ENCODE peak calls at places on chromosomes 5 and 9, in nine cellular contexts. T is ovary; V is CD8-positive, alpha-beta memory T cell; N is left ventricle myocardium inferior; O is heart right ventricle; I is breast epithelium; G is suprapubic skin; Q is WERI-Rb-1; Y is prostate gland. R is an unnamed sample.

GRCh38 chr5:149829954-149830353 is 99.8 kb downstream of the PPARGC1B start:
- DNase-seq in T (no peak), V (no peak), N (no peak), O (no peak), I (no peak), G (no peak), Q (no peak), Y (no peak), R (no peak)

GRCh38 chr5:179297486-179298180 is 47.6 kb downstream of the ADAMTS2 start:
- DNase-seq in T (peak; percentile 30), V (peak; percentile 33), N (no peak), O (no peak), I (no peak), G (peak; percentile 79), Q (no peak), Y (no peak), R (no peak)

GRCh38 chr9:90793729-90794128 is 7.9 kb upstream of the SYK start:
- DNase-seq in T (no peak), V (no peak), N (no peak), O (no peak), I (no peak), G (no peak), Q (no peak), Y (no peak), R (no peak)

GRCh38 chr9:38146844-38147243 is 77.8 kb upstream of the SHB start:
- DNase-seq in T (no peak), V (no peak), N (no peak), O (no peak), I (no peak), G (no peak), Q (no peak), Y (no peak), R (no peak)

GRCh38 chr5:112793201-112793600 is 55.5 kb downstream of the APC start:
- DNase-seq in T (no peak), V (no peak), N (no peak), O (no peak), I (no peak), G (no peak), Q (no peak), Y (no peak), R (no peak)

GRCh38 chr9:34276772-34277171 is 52.3 kb downstream of the KIF24 start:
- DNase-seq in T (no peak), V (no peak), N (no peak), O (no peak), I (no peak), G (no peak), Q (peak; percentile 41), Y (no peak), R (no peak)

GRCh38 chr5:59540366-59540765 is 353.2 kb downstream of the PDE4D start:
- DNase-seq in T (no peak), V (no peak), N (no peak), O (no peak), I (peak; percentile 32), G (no peak), Q (no peak), Y (peak; percentile 49), R (no peak)

GRCh38 chr9:137728444-137729311 is 109.9 kb downstream of the EHMT1 start:
- DNase-seq in T (no peak), V (no peak), N (no peak), O (no peak), I (no peak), G (no peak), Q (no peak), Y (no peak), R (no peak)

GRCh38 chr5:148776780-148777179 is 49.6 kb upstream of the ADRB2 start:
- DNase-seq in T (no peak), V (no peak), N (no peak), O (no peak), I (peak; percentile 20), G (no peak), Q (no peak), Y (no peak), R (peak; percentile 70)

GRCh38 chr5:134873494-134873893 is 677 bp upstream of the TXNDC15 start:
- DNase-seq in T (no peak), V (no peak), N (no peak), O (no peak), I (no peak), G (no peak), Q (peak; percentile 37), Y (no peak), R (no peak)

GRCh38 chr9:16553869-16554540 is 316.5 kb downstream of the BNC2 start:
- DNase-seq in T (no peak), V (no peak), N (no peak), O (no peak), I (no peak), G (no peak), Q (no peak), Y (no peak), R (no peak)
- H3K4me3 ChIP-seq in T (no peak overlapping the region), V (no peak overlapping the region), N (no peak overlapping the region), O (no peak overlapping the region), I (no peak overlapping the region), G (no peak overlapping the region), Q (no peak overlapping the region), Y (no peak overlapping the region), R (no peak overlapping the region)

DNA sequence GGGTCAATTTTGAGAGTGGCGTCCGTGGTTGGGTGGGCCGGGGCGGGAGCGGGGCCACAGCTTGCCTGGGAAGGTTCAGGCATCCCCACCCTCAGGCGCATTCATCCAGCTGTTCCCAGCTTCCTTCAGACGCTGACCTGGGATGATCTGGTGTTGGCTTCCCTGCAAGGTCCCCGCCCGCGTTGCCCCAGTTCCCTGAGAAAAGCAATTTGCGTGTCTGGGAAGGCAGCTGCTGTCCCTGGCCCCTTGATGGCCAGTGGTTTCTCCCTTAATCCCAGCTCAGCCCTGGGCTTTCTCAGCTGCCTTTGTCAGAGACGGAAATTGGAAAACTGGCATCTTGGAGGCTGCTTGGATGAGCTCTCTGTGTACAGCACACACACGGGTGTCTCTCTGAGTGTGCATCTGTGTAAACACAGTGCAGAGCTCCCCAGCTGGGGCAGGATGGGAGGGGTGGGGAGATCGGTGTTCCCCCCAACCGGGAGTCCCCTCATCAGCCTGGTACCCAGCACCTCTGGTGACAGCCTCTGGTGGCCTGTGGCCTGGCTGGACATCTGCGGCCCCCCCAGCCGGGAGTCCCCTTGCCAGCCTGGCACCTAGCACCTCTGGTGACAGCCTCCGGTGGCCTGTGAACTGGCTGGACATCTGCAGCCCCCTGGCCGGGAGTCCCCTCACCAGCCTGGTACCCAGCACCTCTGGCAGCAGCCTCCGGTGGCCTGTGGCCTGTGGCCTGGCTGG is 94.0 kb downstream of the COL5A1 start:
- DNase-seq in T (peak; percentile 83), V (no peak), N (peak; percentile 84), O (peak; percentile 72), I (no peak), G (peak; percentile 88), Q (peak; percentile 84), Y (no peak), R (no peak)
- H3K27ac ChIP-seq in T (peak overlapping the region; percentile 41), V (no peak overlapping the region), N (peak overlapping the region; percentile 86), O (peak overlapping the region; percentile 75), I (no peak overlapping the region), G (no peak overlapping the region), Q (peak overlapping the region; percentile 78), Y (peak overlapping the region; percentile 61), R (no peak overlapping the region)

GRCh38 chr5:39076101-39076756 is 2.0 kb upstream of the RICTOR start:
- DNase-seq in T (no peak), V (no peak), N (no peak), O (no peak), I (no peak), G (no peak), Q (no peak), Y (no peak), R (no peak)

GRCh38 chr5:39073759-39074008 is 515 bp downstream of the RICTOR start:
- DNase-seq in T (no peak), V (no peak), N (no peak), O (no peak), I (no peak), G (no peak), Q (no peak), Y (no peak), R (no peak)

GRCh38 chr5:39076757-39077475 is 2.7 kb upstream of the RICTOR start:
- DNase-seq in T (no peak), V (no peak), N (no peak), O (no peak), I (no peak), G (no peak), Q (no peak), Y (no peak), R (no peak)

GRCh38 chr5:39074009-39074886 is at the start of gene RICTOR:
- DNase-seq in T (peak; percentile 94), V (peak; percentile 93), N (peak; percentile 95), O (peak; percentile 95), I (peak; percentile 80), G (peak; percentile 94), Q (peak; percentile 89), Y (peak; percentile 87), R (peak; percentile 54)

GRCh38 chr5:39072915-39073758 is 1.1 kb downstream of the RICTOR start:
- DNase-seq in T (no peak), V (peak; percentile 82), N (peak; percentile 33), O (no peak), I (peak; percentile 30), G (no peak), Q (peak; percentile 37), Y (peak; percentile 39), R (no peak)
- H3K36me3 ChIP-seq in T (no peaks in the 10 kb centered on the region), V (peaks cover 7% of the 10 kb centered on the region), N (peaks cover 6% of the 10 kb centered on the region), O (peaks cover 13% of the 10 kb centered on the region), I (no peaks in the 10 kb centered on the region), G (peaks cover under 1% of the 10 kb centered on the region), Q (peaks cover 24% of the 10 kb centered on the region), Y (no peaks in the 10 kb centered on the region), R (peaks cover 3% of the 10 kb centered on the region)

GRCh38 chr5:93621340-93621872 is 38.4 kb downstream of the NR2F1 start:
- DNase-seq in T (peak; percentile 84), V (peak; percentile 56), N (peak; percentile 81), O (peak; percentile 83), I (peak; percentile 36), G (peak; percentile 81), Q (peak; percentile 97), Y (peak; percentile 53), R (no peak)
- H3K4me3 ChIP-seq in T (peak overlapping the region; percentile 52), V (peak overlapping the region; percentile 25), N (peak overlapping the region; percentile 85), O (peak overlapping the region; percentile 53), I (peak overlapping the region; percentile 48), G (peak overlapping the region; percentile 52), Q (peak overlapping the region; percentile 74), Y (peak overlapping the region; percentile 53), R (peak overlapping the region; percentile 85)

R was measured in ascending aorta.